ENCODE peak calls at places on chromosomes 16 and 17, in four cellular contexts. Z, B, L and G are unnamed samples.
A peak's percentile ranks its signal among the peaks of the same experiment; 100 is the strongest.

GRCh38 chr16:87002717-87003413 is 314.3 kb downstream of the C16orf95 start:
- DNase-seq in B (no peak), Z (no peak), L (no peak), G (no peak)

GRCh38 chr16:79165541-79165940 is 435.0 kb downstream of the MAF start:
- DNase-seq in L (peak; percentile 9), Z (no peak), B (no peak), G (peak; percentile 56)

GRCh38 chr16:78524066-78524595 is 424.7 kb downstream of the WWOX start:
- DNase-seq in Z (no peak), B (peak; percentile 2), L (no peak), G (no peak)

GRCh38 chr16:4419402-4419801 is 3.0 kb upstream of the CORO7 start:
- DNase-seq in L (no peak), Z (no peak), B (no peak), G (no peak)

GRCh38 chr17:1173456-1174370 is 6.1 kb downstream of the ABR start:
- DNase-seq in Z (no peak), B (no peak), L (no peak), G (no peak)

GRCh38 chr16:47258874-47259461 is 115.2 kb upstream of the NETO2 start:
- DNase-seq in B (peak; percentile 52), L (no peak), Z (no peak), G (no peak)

GRCh38 chr16:78199325-78200022 is 100.0 kb downstream of the WWOX start:
- DNase-seq in L (no peak), B (no peak), Z (no peak), G (no peak)

GRCh38 chr17:60139438-60140285 is 10.1 kb upstream of the CA4 start:
- DNase-seq in Z (peak; percentile 76), L (peak; percentile 43), B (peak; percentile 68), G (peak; percentile 74)

GRCh38 chr17:57256708-57257112 is 387 bp downstream of the MSI2 start:
- DNase-seq in L (peak; percentile 31), Z (peak; percentile 28), B (peak; percentile 33), G (no peak)

GRCh38 chr17:52207786-52208185 is 49.3 kb upstream of the CA10 start:
- DNase-seq in L (no peak), B (no peak), Z (no peak), G (no peak)

GRCh38 chr16:66703359-66704215 is 7.0 kb upstream of the CMTM4 start:
- DNase-seq in L (no peak), Z (no peak), B (no peak), G (no peak)

GRCh38 chr16:15979801-15980200 is 30.4 kb downstream of the ABCC1 start:
- DNase-seq in B (no peak), L (no peak), Z (no peak), G (no peak)

GRCh38 chr16:78794581-78795300 is 695.3 kb downstream of the WWOX start:
- DNase-seq in B (no peak), Z (no peak), L (no peak), G (no peak)

GRCh38 chr17:61205931-61206330 is 193.7 kb upstream of the TBX2 start:
- DNase-seq in Z (no peak), L (no peak), B (peak; percentile 13), G (no peak)

GRCh38 chr16:10868562-10869469 is 8.2 kb upstream of the CIITA start:
- DNase-seq in Z (peak; percentile 75), B (no peak), L (no peak), G (peak; percentile 49)

GRCh38 chr17:29726721-29727252 is 104.1 kb upstream of the CORO6 start:
- DNase-seq in L (no peak), B (peak; percentile 43), Z (no peak), G (no peak)

DNA sequence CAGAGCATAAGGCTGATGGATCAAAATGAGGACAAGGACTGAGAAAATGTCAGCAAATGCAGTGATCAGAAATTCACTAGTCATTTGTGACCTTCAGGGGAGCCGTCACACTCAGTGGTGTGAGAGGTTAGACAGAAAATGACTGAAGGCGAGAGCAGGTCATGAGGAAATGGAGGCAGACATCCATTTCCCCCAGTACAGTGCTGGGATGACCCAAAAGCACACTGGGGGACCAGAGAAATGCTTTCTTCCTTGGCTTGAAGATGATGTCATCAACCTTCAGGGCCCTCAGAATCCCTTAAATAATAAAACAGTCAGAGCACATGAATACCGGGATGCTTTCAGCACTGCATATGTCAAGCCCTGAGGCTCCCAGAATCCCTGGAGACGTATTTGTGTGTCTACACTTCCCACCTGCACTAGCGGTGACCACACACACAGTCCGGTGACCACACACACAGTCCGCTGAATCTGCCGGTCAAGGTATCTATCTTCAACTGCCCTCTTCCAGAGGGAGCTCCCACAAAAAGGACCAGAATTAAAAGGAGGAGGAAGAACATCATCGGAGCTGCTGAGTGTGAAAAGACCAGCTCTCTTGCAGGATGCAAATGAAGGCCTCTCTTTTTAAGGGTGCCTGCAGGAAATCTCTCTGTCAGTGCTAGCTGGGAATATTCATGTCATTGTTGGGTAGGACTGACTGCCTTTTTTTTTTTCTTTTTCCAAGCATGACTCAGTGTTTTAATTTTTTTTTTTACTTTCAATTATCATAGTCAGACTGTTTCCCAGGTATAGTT is 8.2 kb downstream of the UBE2O start:
- DNase-seq in Z (no peak), L (no peak), B (no peak), G (no peak)
- H3K27ac ChIP-seq in Z (peak overlapping the region; percentile 81), L (no peak overlapping the region), B (peak overlapping the region; percentile 81), G (no peak overlapping the region)

GRCh38 chr17:71866095-71866494 is 254.7 kb upstream of the SOX9 start:
- DNase-seq in Z (no peak), B (no peak), L (no peak), G (no peak)
- TF ChIP-seq POLR2A in Z (no peak), B (no peak), L (no peak), G (no peak)

DNA sequence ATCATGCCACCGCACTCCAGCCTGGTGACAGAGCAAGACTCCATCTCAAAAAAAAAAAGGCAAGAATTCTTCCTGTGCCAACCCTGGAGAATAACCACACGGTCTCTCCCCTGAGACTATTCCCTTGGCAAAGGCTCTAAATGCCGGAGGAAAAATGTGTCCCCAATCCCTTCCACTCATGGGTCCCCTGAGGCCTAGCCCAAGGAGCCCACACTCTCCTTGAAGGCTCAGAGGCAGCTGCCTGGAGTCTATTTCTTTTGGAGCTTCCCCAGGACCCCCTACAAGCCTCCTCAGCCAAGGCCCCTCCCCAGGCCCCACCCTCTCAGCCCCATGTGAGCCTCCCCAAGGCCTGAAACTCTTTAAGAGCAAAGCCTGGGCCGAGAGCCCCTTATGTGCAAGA is 16.6 kb downstream of the CEP131 start:
- DNase-seq in L (no peak), B (no peak), Z (no peak), G (no peak)
- H3K27ac ChIP-seq in L (no peak overlapping the region), B (no peak overlapping the region), Z (no peak overlapping the region), G (no peak overlapping the region)

GRCh38 chr16:31476305-31477219 is 4.6 kb downstream of the TGFB1I1 start:
- DNase-seq in L (peak; percentile 59), Z (peak; percentile 63), B (no peak), G (peak; percentile 96)
- TF ChIP-seq POLR2A in L (peak; percentile 66), Z (no peak), B (no peak), G (peak; percentile 50)

GRCh38 chr17:72632026-72632684 is 460.3 kb downstream of the SLC39A11 start:
- DNase-seq in L (no peak), B (peak; percentile 85), Z (peak; percentile 18), G (no peak)
- H3K27ac ChIP-seq in L (no peak overlapping the region), B (peak overlapping the region; percentile 63), Z (no peak overlapping the region), G (no peak overlapping the region)

GRCh38 chr16:75012380-75013081 is 13.7 kb downstream of the ZNRF1 start:
- DNase-seq in B (no peak), Z (no peak), L (no peak), G (no peak)
- TF ChIP-seq POLR2A in B (no peak), Z (no peak), L (no peak), G (no peak)

GRCh38 chr16:3400779-3401688 is at the start of the genes ZNF174 and ZSCAN32:
- DNase-seq in L (peak; percentile 99), Z (peak; percentile 99), B (peak; percentile 100), G (peak; percentile 98)

GRCh38 chr16:3401719-3402397 is 843 bp downstream of the ZNF174 start:
- DNase-seq in Z (no peak), L (no peak), B (peak; percentile 23), G (no peak)

GRCh38 chr16:3400446-3400778 is 392 bp downstream of the ZSCAN32 start:
- DNase-seq in Z (no peak), L (no peak), B (no peak), G (no peak)
- H3K27ac ChIP-seq in Z (peak overlapping the region; percentile 83), L (peak overlapping the region; percentile 70), B (peak overlapping the region; percentile 85), G (peak overlapping the region; percentile 64)